ENCODE peak calls at places on chromosome 3, in nine cellular contexts. One of them, this sample, is unnamed.

GRCh38 chr3:101943028-101943427 is 93.7 kb downstream of the NFKBIZ start:
- DNase-seq in AG20443: no peak
- DNase-seq in occipital lobe: no peak
- DNase-seq in EH: no peak
- DNase-seq in stimulated activated CD4-positive, alpha-beta T cell treated with anti-CD3 and anti-CD28 coated beads, Interleukin-4, amount 100 ng/mL, for 24 hours: no peak
- DNase-seq in M059J: no peak
- DNase-seq in frontal cortex: no peak
- DNase-seq in activated CD4-positive, alpha-beta T cell treated with anti-CD3 and anti-CD28 coated beads for 36 hours: no peak
- DNase-seq in NCI-H1105: no peak
- DNase-seq in this sample: no peak

GRCh38 chr3:60246361-60246760 is 1004.9 kb downstream of the FHIT start:
- DNase-seq in AG20443: no peak
- DNase-seq in NCI-H1105: no peak
- DNase-seq in activated CD4-positive, alpha-beta T cell treated with anti-CD3 and anti-CD28 coated beads for 36 hours: no peak
- DNase-seq in occipital lobe: no peak
- DNase-seq in M059J: no peak
- DNase-seq in frontal cortex: no peak
- DNase-seq in stimulated activated CD4-positive, alpha-beta T cell treated with anti-CD3 and anti-CD28 coated beads, Interleukin-4, amount 100 ng/mL, for 24 hours: no peak
- DNase-seq in EH: no peak
- DNase-seq in this sample: no peak

GRCh38 chr3:99645277-99646106 is 7.1 kb downstream of the COL8A1 start:
- DNase-seq in M059J: peak
- DNase-seq in frontal cortex: no peak
- DNase-seq in AG20443: peak
- DNase-seq in stimulated activated CD4-positive, alpha-beta T cell treated with anti-CD3 and anti-CD28 coated beads, Interleukin-4, amount 100 ng/mL, for 24 hours: no peak
- DNase-seq in NCI-H1105: no peak
- DNase-seq in occipital lobe: no peak
- DNase-seq in EH: peak
- DNase-seq in activated CD4-positive, alpha-beta T cell treated with anti-CD3 and anti-CD28 coated beads for 36 hours: no peak
- DNase-seq in this sample: peak

GRCh38 chr3:188316021-188316722 is 162.2 kb downstream of the LPP start:
- DNase-seq in stimulated activated CD4-positive, alpha-beta T cell treated with anti-CD3 and anti-CD28 coated beads, Interleukin-4, amount 100 ng/mL, for 24 hours: no peak
- DNase-seq in activated CD4-positive, alpha-beta T cell treated with anti-CD3 and anti-CD28 coated beads for 36 hours: no peak
- DNase-seq in M059J: no peak
- DNase-seq in occipital lobe: no peak
- DNase-seq in NCI-H1105: no peak
- DNase-seq in frontal cortex: no peak
- DNase-seq in EH: no peak
- DNase-seq in AG20443: no peak
- DNase-seq in this sample: no peak

GRCh38 chr3:49616491-49616941 is 57.6 kb upstream of the APEH start:
- DNase-seq in occipital lobe: no peak
- DNase-seq in EH: peak
- DNase-seq in activated CD4-positive, alpha-beta T cell treated with anti-CD3 and anti-CD28 coated beads for 36 hours: no peak
- DNase-seq in AG20443: peak
- DNase-seq in M059J: peak
- DNase-seq in stimulated activated CD4-positive, alpha-beta T cell treated with anti-CD3 and anti-CD28 coated beads, Interleukin-4, amount 100 ng/mL, for 24 hours: no peak
- DNase-seq in NCI-H1105: no peak
- DNase-seq in frontal cortex: no peak
- DNase-seq in this sample: no peak

GRCh38 chr3:51332156-51332555 is 52.9 kb upstream of the MANF start:
- DNase-seq in NCI-H1105: no peak
- DNase-seq in activated CD4-positive, alpha-beta T cell treated with anti-CD3 and anti-CD28 coated beads for 36 hours: no peak
- DNase-seq in occipital lobe: no peak
- DNase-seq in frontal cortex: no peak
- DNase-seq in M059J: no peak
- DNase-seq in AG20443: no peak
- DNase-seq in stimulated activated CD4-positive, alpha-beta T cell treated with anti-CD3 and anti-CD28 coated beads, Interleukin-4, amount 100 ng/mL, for 24 hours: no peak
- DNase-seq in EH: no peak
- DNase-seq in this sample: no peak

GRCh38 chr3:14133188-14133800 is 8.4 kb downstream of the TMEM43 start:
- DNase-seq in AG20443: no peak
- DNase-seq in activated CD4-positive, alpha-beta T cell treated with anti-CD3 and anti-CD28 coated beads for 36 hours: no peak
- DNase-seq in EH: no peak
- DNase-seq in stimulated activated CD4-positive, alpha-beta T cell treated with anti-CD3 and anti-CD28 coated beads, Interleukin-4, amount 100 ng/mL, for 24 hours: no peak
- DNase-seq in occipital lobe: no peak
- DNase-seq in NCI-H1105: no peak
- DNase-seq in M059J: no peak
- DNase-seq in frontal cortex: no peak
- DNase-seq in this sample: no peak

GRCh38 chr3:35641920-35642532 is 2.7 kb downstream of the ARPP21 start:
- DNase-seq in activated CD4-positive, alpha-beta T cell treated with anti-CD3 and anti-CD28 coated beads for 36 hours: no peak
- DNase-seq in EH: no peak
- DNase-seq in occipital lobe: no peak
- DNase-seq in AG20443: no peak
- DNase-seq in stimulated activated CD4-positive, alpha-beta T cell treated with anti-CD3 and anti-CD28 coated beads, Interleukin-4, amount 100 ng/mL, for 24 hours: no peak
- DNase-seq in NCI-H1105: no peak
- DNase-seq in frontal cortex: no peak
- DNase-seq in M059J: no peak
- DNase-seq in this sample: no peak

GRCh38 chr3:19399356-19399755 is 251.0 kb downstream of the KCNH8 start:
- DNase-seq in stimulated activated CD4-positive, alpha-beta T cell treated with anti-CD3 and anti-CD28 coated beads, Interleukin-4, amount 100 ng/mL, for 24 hours: no peak
- DNase-seq in AG20443: no peak
- DNase-seq in EH: no peak
- DNase-seq in M059J: no peak
- DNase-seq in NCI-H1105: no peak
- DNase-seq in frontal cortex: no peak
- DNase-seq in occipital lobe: no peak
- DNase-seq in activated CD4-positive, alpha-beta T cell treated with anti-CD3 and anti-CD28 coated beads for 36 hours: no peak
- DNase-seq in this sample: no peak

GRCh38 chr3:105944721-105945120 is 75.9 kb upstream of the CBLB start:
- DNase-seq in activated CD4-positive, alpha-beta T cell treated with anti-CD3 and anti-CD28 coated beads for 36 hours: no peak
- DNase-seq in stimulated activated CD4-positive, alpha-beta T cell treated with anti-CD3 and anti-CD28 coated beads, Interleukin-4, amount 100 ng/mL, for 24 hours: no peak
- DNase-seq in occipital lobe: no peak
- DNase-seq in NCI-H1105: no peak
- DNase-seq in AG20443: peak
- DNase-seq in EH: peak
- DNase-seq in M059J: peak
- DNase-seq in frontal cortex: no peak
- DNase-seq in this sample: no peak

GRCh38 chr3:172266103-172266502 is 182.2 kb downstream of the GHSR start:
- DNase-seq in AG20443: no peak
- DNase-seq in EH: no peak
- DNase-seq in M059J: no peak
- DNase-seq in frontal cortex: no peak
- DNase-seq in activated CD4-positive, alpha-beta T cell treated with anti-CD3 and anti-CD28 coated beads for 36 hours: no peak
- DNase-seq in NCI-H1105: no peak
- DNase-seq in occipital lobe: no peak
- DNase-seq in stimulated activated CD4-positive, alpha-beta T cell treated with anti-CD3 and anti-CD28 coated beads, Interleukin-4, amount 100 ng/mL, for 24 hours: no peak
- DNase-seq in this sample: no peak

GRCh38 chr3:53773586-53774368 is 72.4 kb downstream of the CHDH start:
- DNase-seq in EH: peak
- DNase-seq in activated CD4-positive, alpha-beta T cell treated with anti-CD3 and anti-CD28 coated beads for 36 hours: no peak
- DNase-seq in M059J: peak
- DNase-seq in stimulated activated CD4-positive, alpha-beta T cell treated with anti-CD3 and anti-CD28 coated beads, Interleukin-4, amount 100 ng/mL, for 24 hours: no peak
- DNase-seq in frontal cortex: peak
- DNase-seq in NCI-H1105: no peak
- DNase-seq in AG20443: peak
- DNase-seq in occipital lobe: peak
- DNase-seq in this sample: peak

GRCh38 chr3:117063910-117064309 is 354.3 kb downstream of the TUSC7 start:
- DNase-seq in M059J: no peak
- DNase-seq in NCI-H1105: no peak
- DNase-seq in EH: peak
- DNase-seq in stimulated activated CD4-positive, alpha-beta T cell treated with anti-CD3 and anti-CD28 coated beads, Interleukin-4, amount 100 ng/mL, for 24 hours: no peak
- DNase-seq in frontal cortex: peak
- DNase-seq in activated CD4-positive, alpha-beta T cell treated with anti-CD3 and anti-CD28 coated beads for 36 hours: no peak
- DNase-seq in AG20443: peak
- DNase-seq in occipital lobe: no peak
- DNase-seq in this sample: no peak

GRCh38 chr3:188170461-188171459 is 16.8 kb downstream of the LPP start:
- DNase-seq in NCI-H1105: no peak
- DNase-seq in M059J: peak
- DNase-seq in frontal cortex: no peak
- DNase-seq in AG20443: no peak
- DNase-seq in activated CD4-positive, alpha-beta T cell treated with anti-CD3 and anti-CD28 coated beads for 36 hours: peak
- DNase-seq in stimulated activated CD4-positive, alpha-beta T cell treated with anti-CD3 and anti-CD28 coated beads, Interleukin-4, amount 100 ng/mL, for 24 hours: peak
- DNase-seq in occipital lobe: no peak
- DNase-seq in EH: no peak
- DNase-seq in this sample: no peak

GRCh38 chr3:11651900-11652299 is 8.2 kb upstream of the VGLL4 start:
- DNase-seq in AG20443: peak
- DNase-seq in activated CD4-positive, alpha-beta T cell treated with anti-CD3 and anti-CD28 coated beads for 36 hours: no peak
- DNase-seq in stimulated activated CD4-positive, alpha-beta T cell treated with anti-CD3 and anti-CD28 coated beads, Interleukin-4, amount 100 ng/mL, for 24 hours: no peak
- DNase-seq in M059J: peak
- DNase-seq in EH: peak
- DNase-seq in occipital lobe: no peak
- DNase-seq in NCI-H1105: no peak
- DNase-seq in frontal cortex: no peak
- DNase-seq in this sample: no peak

GRCh38 chr3:75295013-75295412 is 369.1 kb upstream of the FRG2C start:
- DNase-seq in EH: no peak
- DNase-seq in stimulated activated CD4-positive, alpha-beta T cell treated with anti-CD3 and anti-CD28 coated beads, Interleukin-4, amount 100 ng/mL, for 24 hours: no peak
- DNase-seq in activated CD4-positive, alpha-beta T cell treated with anti-CD3 and anti-CD28 coated beads for 36 hours: no peak
- DNase-seq in M059J: no peak
- DNase-seq in frontal cortex: no peak
- DNase-seq in occipital lobe: no peak
- DNase-seq in AG20443: no peak
- DNase-seq in NCI-H1105: no peak
- DNase-seq in this sample: no peak

GRCh38 chr3:100216713-100217112 is 44.1 kb upstream of the TBC1D23 start:
- DNase-seq in AG20443: peak
- DNase-seq in activated CD4-positive, alpha-beta T cell treated with anti-CD3 and anti-CD28 coated beads for 36 hours: no peak
- DNase-seq in EH: peak
- DNase-seq in NCI-H1105: no peak
- DNase-seq in occipital lobe: no peak
- DNase-seq in frontal cortex: no peak
- DNase-seq in stimulated activated CD4-positive, alpha-beta T cell treated with anti-CD3 and anti-CD28 coated beads, Interleukin-4, amount 100 ng/mL, for 24 hours: no peak
- DNase-seq in M059J: peak
- DNase-seq in this sample: peak

GRCh38 chr3:52313774-52314188 is 2.3 kb upstream of the DNAH1 start:
- DNase-seq in occipital lobe: no peak
- DNase-seq in AG20443: peak
- DNase-seq in stimulated activated CD4-positive, alpha-beta T cell treated with anti-CD3 and anti-CD28 coated beads, Interleukin-4, amount 100 ng/mL, for 24 hours: no peak
- DNase-seq in frontal cortex: peak
- DNase-seq in EH: peak
- DNase-seq in NCI-H1105: no peak
- DNase-seq in activated CD4-positive, alpha-beta T cell treated with anti-CD3 and anti-CD28 coated beads for 36 hours: peak
- DNase-seq in M059J: peak
- DNase-seq in this sample: peak

GRCh38 chr3:150015906-150016305 is 45.2 kb upstream of the PFN2 start:
- DNase-seq in activated CD4-positive, alpha-beta T cell treated with anti-CD3 and anti-CD28 coated beads for 36 hours: no peak
- DNase-seq in frontal cortex: peak
- DNase-seq in EH: no peak
- DNase-seq in stimulated activated CD4-positive, alpha-beta T cell treated with anti-CD3 and anti-CD28 coated beads, Interleukin-4, amount 100 ng/mL, for 24 hours: no peak
- DNase-seq in occipital lobe: no peak
- DNase-seq in AG20443: no peak
- DNase-seq in NCI-H1105: no peak
- DNase-seq in M059J: peak
- DNase-seq in this sample: no peak

GRCh38 chr3:32384938-32385337 is 6.7 kb upstream of the CMTM7 start:
- DNase-seq in EH: peak
- DNase-seq in NCI-H1105: no peak
- DNase-seq in activated CD4-positive, alpha-beta T cell treated with anti-CD3 and anti-CD28 coated beads for 36 hours: no peak
- DNase-seq in stimulated activated CD4-positive, alpha-beta T cell treated with anti-CD3 and anti-CD28 coated beads, Interleukin-4, amount 100 ng/mL, for 24 hours: no peak
- DNase-seq in AG20443: no peak
- DNase-seq in M059J: peak
- DNase-seq in frontal cortex: no peak
- DNase-seq in occipital lobe: no peak
- DNase-seq in this sample: no peak

GRCh38 chr3:188037116-188037718 is 116.7 kb upstream of the LPP start:
- DNase-seq in occipital lobe: no peak
- DNase-seq in NCI-H1105: no peak
- DNase-seq in activated CD4-positive, alpha-beta T cell treated with anti-CD3 and anti-CD28 coated beads for 36 hours: no peak
- DNase-seq in M059J: peak
- DNase-seq in frontal cortex: no peak
- DNase-seq in stimulated activated CD4-positive, alpha-beta T cell treated with anti-CD3 and anti-CD28 coated beads, Interleukin-4, amount 100 ng/mL, for 24 hours: no peak
- DNase-seq in EH: peak
- DNase-seq in AG20443: no peak
- DNase-seq in this sample: no peak

GRCh38 chr3:170999737-171000242 is 26.7 kb downstream of the SLC2A2 start:
- DNase-seq in occipital lobe: no peak
- DNase-seq in NCI-H1105: no peak
- DNase-seq in activated CD4-positive, alpha-beta T cell treated with anti-CD3 and anti-CD28 coated beads for 36 hours: no peak
- DNase-seq in frontal cortex: no peak
- DNase-seq in EH: peak
- DNase-seq in M059J: peak
- DNase-seq in stimulated activated CD4-positive, alpha-beta T cell treated with anti-CD3 and anti-CD28 coated beads, Interleukin-4, amount 100 ng/mL, for 24 hours: no peak
- DNase-seq in AG20443: peak
- DNase-seq in this sample: peak

GRCh38 chr3:71536376-71536965 is 47.1 kb downstream of the FOXP1 start:
- DNase-seq in occipital lobe: no peak
- DNase-seq in activated CD4-positive, alpha-beta T cell treated with anti-CD3 and anti-CD28 coated beads for 36 hours: no peak
- DNase-seq in NCI-H1105: no peak
- DNase-seq in AG20443: peak
- DNase-seq in M059J: peak
- DNase-seq in EH: peak
- DNase-seq in frontal cortex: no peak
- DNase-seq in stimulated activated CD4-positive, alpha-beta T cell treated with anti-CD3 and anti-CD28 coated beads, Interleukin-4, amount 100 ng/mL, for 24 hours: no peak
- DNase-seq in this sample: peak

GRCh38 chr3:71559021-71559420 is 24.5 kb downstream of the FOXP1 start:
- DNase-seq in NCI-H1105: no peak
- DNase-seq in M059J: no peak
- DNase-seq in stimulated activated CD4-positive, alpha-beta T cell treated with anti-CD3 and anti-CD28 coated beads, Interleukin-4, amount 100 ng/mL, for 24 hours: no peak
- DNase-seq in frontal cortex: no peak
- DNase-seq in EH: peak
- DNase-seq in AG20443: no peak
- DNase-seq in occipital lobe: no peak
- DNase-seq in activated CD4-positive, alpha-beta T cell treated with anti-CD3 and anti-CD28 coated beads for 36 hours: no peak
- DNase-seq in this sample: no peak

GRCh38 chr3:38650248-38650940 is 907 bp upstream of the SCN5A start:
- DNase-seq in occipital lobe: no peak
- DNase-seq in NCI-H1105: no peak
- DNase-seq in activated CD4-positive, alpha-beta T cell treated with anti-CD3 and anti-CD28 coated beads for 36 hours: no peak
- DNase-seq in EH: no peak
- DNase-seq in AG20443: peak
- DNase-seq in frontal cortex: no peak
- DNase-seq in stimulated activated CD4-positive, alpha-beta T cell treated with anti-CD3 and anti-CD28 coated beads, Interleukin-4, amount 100 ng/mL, for 24 hours: no peak
- DNase-seq in M059J: no peak
- DNase-seq in this sample: no peak

GRCh38 chr3:53804697-53805462 is 41.3 kb downstream of the CHDH start:
- DNase-seq in frontal cortex: no peak
- DNase-seq in stimulated activated CD4-positive, alpha-beta T cell treated with anti-CD3 and anti-CD28 coated beads, Interleukin-4, amount 100 ng/mL, for 24 hours: no peak
- DNase-seq in occipital lobe: peak
- DNase-seq in AG20443: peak
- DNase-seq in M059J: peak
- DNase-seq in EH: peak
- DNase-seq in activated CD4-positive, alpha-beta T cell treated with anti-CD3 and anti-CD28 coated beads for 36 hours: no peak
- DNase-seq in NCI-H1105: no peak
- DNase-seq in this sample: peak

GRCh38 chr3:127628788-127629456 is at the start of gene PODXL2:
- DNase-seq in activated CD4-positive, alpha-beta T cell treated with anti-CD3 and anti-CD28 coated beads for 36 hours: peak
- DNase-seq in M059J: peak
- DNase-seq in frontal cortex: peak
- DNase-seq in EH: peak
- DNase-seq in NCI-H1105: peak
- DNase-seq in stimulated activated CD4-positive, alpha-beta T cell treated with anti-CD3 and anti-CD28 coated beads, Interleukin-4, amount 100 ng/mL, for 24 hours: peak
- DNase-seq in occipital lobe: peak
- DNase-seq in AG20443: peak
- DNase-seq in this sample: peak

GRCh38 chr3:8223766-8224165 is 277.9 kb upstream of the LMCD1 start:
- DNase-seq in AG20443: no peak
- DNase-seq in EH: peak
- DNase-seq in occipital lobe: no peak
- DNase-seq in frontal cortex: no peak
- DNase-seq in M059J: no peak
- DNase-seq in activated CD4-positive, alpha-beta T cell treated with anti-CD3 and anti-CD28 coated beads for 36 hours: no peak
- DNase-seq in stimulated activated CD4-positive, alpha-beta T cell treated with anti-CD3 and anti-CD28 coated beads, Interleukin-4, amount 100 ng/mL, for 24 hours: no peak
- DNase-seq in NCI-H1105: peak
- DNase-seq in this sample: peak

This sample was measured in COLO829.